ENCODE peak calls at places on chromosomes 4 and X, in four cellular contexts. K, A, Z and W are unnamed samples.

GRCh38 chr4:48944659-48945290 is 38.2 kb upstream of the OCIAD2 start:
- DNase-seq in Z (no peak), K (no peak), A (no peak), W (peak; percentile 12)

GRCh38 chr4:147590249-147590920 is 26.8 kb upstream of the TMEM184C start:
- DNase-seq in K (peak; percentile 38), A (no peak), Z (peak; percentile 63), W (peak; percentile 72)

GRCh38 chr4:84503495-84504437 is 4.7 kb upstream of the NKX6-1 start:
- DNase-seq in K (no peak), Z (peak; percentile 58), A (no peak), W (peak; percentile 59)

GRCh38 chr4:6730603-6731300 is 14.8 kb downstream of the BLOC1S4 start:
- DNase-seq in Z (no peak), A (no peak), K (no peak), W (no peak)

GRCh38 chr4:100357542-100357941 is 160.3 kb downstream of the EMCN start:
- DNase-seq in Z (no peak), A (no peak), K (no peak), W (no peak)

GRCh38 chr4:20251796-20252655 is at the start of gene SLIT2:
- DNase-seq in Z (peak; percentile 82), K (peak; percentile 76), A (peak; percentile 80), W (peak; percentile 87)

GRCh38 chr4:26753642-26754041 is 107.0 kb upstream of the STIM2 start:
- DNase-seq in Z (no peak), K (peak; percentile 32), A (no peak), W (no peak)

GRCh38 chr4:102064747-102065442 is 274.4 kb downstream of the BANK1 start:
- DNase-seq in K (no peak), A (no peak), Z (no peak), W (no peak)

GRCh38 chr4:141802324-141802723 is 165.9 kb downstream of the IL15 start:
- DNase-seq in K (no peak), A (no peak), Z (no peak), W (no peak)

GRCh38 chrX:85084770-85085393 is 81.2 kb downstream of the APOOL start:
- DNase-seq in Z (peak; percentile 50), A (no peak), K (no peak), W (peak; percentile 5)

GRCh38 chrX:68807818-68808217 is 21.0 kb upstream of the EFNB1 start:
- DNase-seq in A (no peak), K (no peak), Z (no peak), W (peak; percentile 38)

GRCh38 chr4:54668031-54668611 is 10.4 kb downstream of the KIT start:
- DNase-seq in K (no peak), Z (no peak), A (no peak), W (no peak)

GRCh38 chrX:77900688-77901087 is 1.4 kb downstream of the COX7B start:
- DNase-seq in K (no peak), A (no peak), Z (no peak), W (no peak)

GRCh38 chr4:67456577-67457196 is 88.6 kb downstream of the CENPC start:
- DNase-seq in K (no peak), A (no peak), Z (no peak), W (no peak)

GRCh38 chr4:188127157-188127874 is 11.9 kb upstream of the TRIML1 start:
- DNase-seq in K (no peak), Z (no peak), A (no peak), W (no peak)

GRCh38 chr4:128782076-128782715 is 27.3 kb upstream of the JADE1 start:
- DNase-seq in Z (peak; percentile 49), A (no peak), K (no peak), W (no peak)
- TF ChIP-seq CTCF in Z (peak; percentile 37), A (peak; percentile 35), K (no peak), W (no peak)

GRCh38 chrX:153673398-153674218 is at the start of gene PNCK:
- DNase-seq in Z (no peak), A (no peak), K (peak; percentile 15), W (no peak)
- TF ChIP-seq CTCF in Z (no peak), A (no peak), K (no peak), W (no peak)

DNA sequence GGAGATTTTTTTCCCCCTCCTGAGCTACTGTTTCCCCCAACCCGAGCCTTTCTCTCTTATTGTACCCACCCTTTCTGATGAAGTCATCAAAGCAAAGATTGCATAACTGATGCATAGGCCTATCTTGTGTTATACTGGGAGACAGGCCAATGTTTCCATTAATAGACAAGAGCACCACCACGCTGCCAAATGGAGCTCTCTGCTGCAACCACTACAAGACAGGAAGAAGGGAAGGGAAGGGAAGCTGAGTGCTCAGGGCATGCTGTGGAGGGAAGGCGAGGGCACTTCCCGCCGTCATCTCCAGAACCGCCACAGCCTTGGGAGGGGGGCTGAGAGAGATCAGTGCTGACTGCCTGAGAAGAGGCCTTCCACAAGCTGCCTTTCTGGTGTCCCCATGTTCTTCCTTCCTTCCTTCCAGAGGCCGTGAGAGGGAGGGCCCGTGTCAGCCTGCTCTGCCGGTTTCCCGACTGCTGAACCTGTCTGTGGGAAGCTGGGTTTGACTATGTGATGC is 75.0 kb downstream of the MGST2 start:
- DNase-seq in Z (no peak), A (peak; percentile 70), K (peak; percentile 81), W (no peak)
- TF ChIP-seq CTCF in Z (no peak), A (peak; percentile 29), K (no peak), W (no peak)

GRCh38 chr4:110793890-110794588 is 171.2 kb upstream of the PITX2 start:
- DNase-seq in K (no peak), Z (no peak), A (no peak), W (no peak)

GRCh38 chr4:110793381-110793801 is 170.5 kb upstream of the PITX2 start:
- DNase-seq in Z (no peak), K (no peak), A (no peak), W (no peak)

GRCh38 chr4:110798682-110799081 is 175.8 kb upstream of the PITX2 start:
- DNase-seq in K (no peak), A (no peak), Z (no peak), W (no peak)

GRCh38 chr4:110801591-110801990 is 178.7 kb upstream of the PITX2 start:
- DNase-seq in A (no peak), Z (no peak), K (no peak), W (no peak)

GRCh38 chr4:110799171-110799570 is 176.3 kb upstream of the PITX2 start:
- DNase-seq in A (no peak), Z (no peak), K (no peak), W (no peak)
- TF ChIP-seq CTCF in A (no peak), Z (no peak), K (no peak), W (no peak)

GRCh38 chr4:7917669-7918068 is 22.0 kb downstream of the AFAP1 start:
- DNase-seq in Z (no peak), A (no peak), K (no peak), W (no peak)
- TF ChIP-seq CTCF in Z (no peak), A (no peak), K (no peak), W (no peak)

GRCh38 chr4:113563691-113564378 is 197.7 kb downstream of the CAMK2D start:
- DNase-seq in A (no peak), K (no peak), Z (no peak), W (no peak)

GRCh38 chr4:113561758-113562157 is 199.8 kb downstream of the CAMK2D start:
- DNase-seq in K (no peak), Z (no peak), A (no peak), W (no peak)

GRCh38 chr4:113566015-113566795 is 195.3 kb downstream of the CAMK2D start:
- DNase-seq in K (no peak), Z (peak; percentile 21), A (no peak), W (no peak)

GRCh38 chr4:113564493-113564892 is 197.0 kb downstream of the CAMK2D start:
- DNase-seq in Z (no peak), A (no peak), K (no peak), W (no peak)

DNA sequence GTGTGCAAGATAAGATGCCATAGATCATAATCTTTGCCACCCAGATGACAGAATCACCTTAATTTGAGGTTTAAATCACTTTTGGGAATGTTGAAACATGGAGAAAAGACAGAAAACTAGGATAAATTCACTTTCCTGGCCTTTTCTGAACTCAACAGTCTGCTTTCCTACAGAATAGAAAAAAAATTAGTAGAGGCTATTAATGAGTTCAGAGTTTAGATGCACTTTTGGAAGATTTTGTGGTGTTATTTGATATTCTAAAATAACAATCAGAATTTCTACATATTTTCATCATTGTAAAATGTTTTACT is 195.9 kb downstream of the CAMK2D start:
- DNase-seq in A (no peak), K (no peak), Z (no peak), W (no peak)
- TF ChIP-seq CTCF in A (no peak), K (no peak), Z (no peak), W (no peak)

GRCh38 chr4:145552181-145552822 is 66.9 kb upstream of the MMAA start:
- DNase-seq in K (no peak), Z (no peak), A (no peak), W (no peak)
- TF ChIP-seq CTCF in K (no peak), Z (no peak), A (no peak), W (no peak)

DNA sequence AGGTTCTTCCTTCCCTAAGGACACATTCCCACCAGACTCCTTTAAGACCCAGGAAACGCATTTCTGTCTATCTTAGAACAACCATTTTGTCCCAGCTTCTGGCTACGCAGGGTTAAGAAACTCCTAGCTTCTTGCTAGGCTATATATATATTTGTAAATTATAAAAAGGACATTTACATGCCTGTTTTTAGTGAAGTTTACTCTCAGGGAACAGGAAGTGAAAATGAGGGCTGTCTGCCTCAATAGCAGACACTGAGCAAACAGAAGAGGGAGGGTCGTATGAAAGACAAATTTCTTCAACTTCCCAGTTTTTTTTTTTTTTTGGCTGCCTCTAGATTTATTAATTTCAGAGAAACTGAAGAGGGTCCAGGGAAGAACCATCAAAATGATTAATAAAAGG is 9.3 kb upstream of the FRMPD3 start:
- DNase-seq in K (no peak), Z (no peak), A (no peak), W (no peak)
- TF ChIP-seq CTCF in K (no peak), Z (no peak), A (no peak), W (no peak)

GRCh38 chrX:47200385-47201150 is 6.9 kb downstream of the UBA1 start:
- DNase-seq in Z (no peak), A (no peak), K (no peak), W (no peak)
- TF ChIP-seq CTCF in Z (no peak), A (no peak), K (no peak), W (no peak)

DNA sequence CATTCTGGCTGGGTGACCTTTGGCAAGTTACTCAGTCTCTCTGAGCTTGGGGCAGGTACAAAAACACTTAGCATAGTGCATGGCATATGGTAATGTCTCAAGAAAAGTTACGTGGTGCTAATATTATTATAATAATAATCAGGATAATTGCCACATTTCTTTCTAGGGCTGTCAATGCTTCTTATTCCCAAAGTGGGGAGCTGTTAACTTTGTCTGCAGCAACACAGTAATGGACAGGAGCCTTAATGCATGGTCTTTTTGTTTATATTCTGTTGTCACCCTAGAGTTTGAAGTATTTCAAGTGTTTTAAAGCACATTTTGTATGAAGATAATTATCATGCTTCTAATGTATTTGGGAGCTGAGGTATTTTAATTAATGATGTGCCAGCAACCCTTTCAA is 121.8 kb downstream of the FHIP1A start:
- DNase-seq in K (no peak), Z (no peak), A (no peak), W (no peak)
- TF ChIP-seq CTCF in K (no peak), Z (no peak), A (no peak), W (no peak)